ENCODE peak calls at places on chromosomes 1 and 21, in eight cellular contexts. Z, M, Y, O, B, R, Q and I are unnamed samples.

GRCh38 chr1:88655685-88656299 is 28.3 kb upstream of the PKN2 start:
- DNase-seq in Z (peak), M (no peak), Y (no peak), O (no peak), B (no peak), R (no peak), Q (peak), I (peak)

GRCh38 chr21:43938751-43939442 is 73.2 kb upstream of the TRAPPC10 start:
- DNase-seq in Z (peak), M (peak), Y (no peak), O (no peak), B (peak), R (peak), Q (peak), I (peak)

GRCh38 chr1:78491311-78492071 is 717 bp downstream of the PTGFR start:
- DNase-seq in Z (peak), M (no peak), Y (no peak), O (peak), B (peak), R (no peak), Q (peak), I (peak)

GRCh38 chr1:89907669-89908293 is 86.9 kb downstream of the LRRC8D start:
- DNase-seq in Z (peak), M (no peak), Y (no peak), O (no peak), B (no peak), R (no peak), Q (peak), I (peak)

GRCh38 chr1:229759037-229759435 is 133.0 kb downstream of the URB2 start:
- DNase-seq in Z (peak), M (no peak), Y (peak), O (no peak), B (no peak), R (no peak), Q (peak), I (peak)

GRCh38 chr21:37986751-37987399 is 70.6 kb upstream of the KCNJ6 start:
- DNase-seq in Z (no peak), M (no peak), Y (no peak), O (no peak), B (no peak), R (no peak), Q (no peak), I (no peak)

GRCh38 chr1:33612877-33613487 is 140.5 kb downstream of the ZSCAN20 start:
- DNase-seq in Z (peak), M (peak), Y (no peak), O (no peak), B (peak), R (no peak), Q (peak), I (peak)

GRCh38 chr1:174812656-174813055 is 187.1 kb upstream of the CACYBP start:
- DNase-seq in Z (no peak), M (no peak), Y (no peak), O (no peak), B (no peak), R (no peak), Q (peak), I (peak)

GRCh38 chr1:218656301-218657037 is 311.3 kb downstream of the TGFB2 start:
- DNase-seq in Z (peak), M (no peak), Y (no peak), O (no peak), B (no peak), R (no peak), Q (peak), I (peak)

GRCh38 chr1:36172983-36173382 is 17.0 kb downstream of the MAP7D1 start:
- DNase-seq in Z (peak), M (no peak), Y (no peak), O (no peak), B (no peak), R (no peak), Q (peak), I (peak)

GRCh38 chr1:204728456-204728855 is 42.9 kb upstream of the LRRN2 start:
- DNase-seq in Z (no peak), M (no peak), Y (no peak), O (no peak), B (no peak), R (no peak), Q (no peak), I (no peak)

GRCh38 chr21:44064852-44065403 is 42.3 kb upstream of the PWP2 start:
- DNase-seq in Z (no peak), M (no peak), Y (no peak), O (no peak), B (no peak), R (no peak), Q (no peak), I (no peak)

GRCh38 chr1:21782868-21783678 is at the start of gene USP48:
- DNase-seq in Z (peak), M (peak), Y (peak), O (peak), B (peak), R (peak), Q (peak), I (peak)

GRCh38 chr1:89607888-89608626 is 24.9 kb upstream of the LRRC8C start:
- DNase-seq in Z (no peak), M (peak), Y (no peak), O (no peak), B (no peak), R (no peak), Q (peak), I (no peak)

GRCh38 chr1:25425098-25426085 is 4.8 kb upstream of the RHCE start:
- DNase-seq in Z (no peak), M (no peak), Y (no peak), O (no peak), B (no peak), R (no peak), Q (peak), I (no peak)

GRCh38 chr1:4741876-4742423 is 87.5 kb downstream of the AJAP1 start:
- DNase-seq in Z (no peak), M (no peak), Y (no peak), O (no peak), B (no peak), R (no peak), Q (no peak), I (no peak)

GRCh38 chr1:103191327-103191726 is 83.0 kb upstream of the COL11A1 start:
- DNase-seq in Z (no peak), M (no peak), Y (no peak), O (no peak), B (no peak), R (no peak), Q (no peak), I (no peak)

GRCh38 chr1:192620096-192620495 is 15.9 kb upstream of the RGS13 start:
- DNase-seq in Z (no peak), M (no peak), Y (no peak), O (no peak), B (no peak), R (no peak), Q (no peak), I (no peak)

GRCh38 chr1:214008791-214009612 is 21.2 kb downstream of the PROX1 start:
- DNase-seq in Z (no peak), M (no peak), Y (no peak), O (no peak), B (no peak), R (no peak), Q (no peak), I (no peak)

GRCh38 chr21:16196521-16197208 is 466.9 kb downstream of the USP25 start:
- DNase-seq in Z (peak), M (no peak), Y (no peak), O (no peak), B (no peak), R (no peak), Q (peak), I (peak)

GRCh38 chr1:217534566-217534965 is 96.3 kb downstream of the GPATCH2 start:
- DNase-seq in Z (no peak), M (no peak), Y (no peak), O (no peak), B (no peak), R (no peak), Q (peak), I (peak)

GRCh38 chr1:28449904-28450303 is 55.9 kb upstream of the RCC1 start:
- DNase-seq in Z (peak), M (no peak), Y (no peak), O (no peak), B (no peak), R (no peak), Q (peak), I (peak)

GRCh38 chr1:85975770-85976386 is 180.7 kb downstream of the COL24A1 start:
- DNase-seq in Z (no peak), M (no peak), Y (no peak), O (no peak), B (no peak), R (no peak), Q (no peak), I (no peak)

GRCh38 chr1:44801491-44802305 is 1.5 kb downstream of the PLK3 start:
- DNase-seq in Z (no peak), M (peak), Y (no peak), O (peak), B (peak), R (no peak), Q (no peak), I (peak)

GRCh38 chr21:16650984-16651383 is 861.9 kb upstream of the CXADR start:
- DNase-seq in Z (no peak), M (no peak), Y (no peak), O (no peak), B (no peak), R (no peak), Q (no peak), I (no peak)

GRCh38 chr1:104172243-104172681 is 422.6 kb downstream of the AMY1C start:
- DNase-seq in Z (no peak), M (no peak), Y (no peak), O (no peak), B (no peak), R (no peak), Q (no peak), I (no peak)

GRCh38 chr1:20981903-20982695 is 194.6 kb downstream of the EIF4G3 start:
- DNase-seq in Z (peak), M (no peak), Y (no peak), O (no peak), B (no peak), R (no peak), Q (peak), I (peak)

GRCh38 chr1:212430955-212431394 is 1.7 kb upstream of the NENF start:
- DNase-seq in Z (no peak), M (no peak), Y (no peak), O (no peak), B (no peak), R (no peak), Q (no peak), I (no peak)

GRCh38 chr1:39574646-39575045 is 1.9 kb downstream of the PABPC4 start:
- DNase-seq in Z (peak), M (no peak), Y (no peak), O (no peak), B (no peak), R (no peak), Q (peak), I (no peak)

GRCh38 chr21:35457097-35457496 is 408.0 kb upstream of the RUNX1 start:
- DNase-seq in Z (no peak), M (no peak), Y (no peak), O (no peak), B (no peak), R (no peak), Q (no peak), I (no peak)

GRCh38 chr21:29155118-29155932 is 24.9 kb downstream of the MAP3K7CL start:
- DNase-seq in Z (peak), M (peak), Y (peak), O (peak), B (peak), R (no peak), Q (peak), I (peak)

GRCh38 chr1:168613038-168613451 is 36.6 kb downstream of the XCL1 start:
- DNase-seq in Z (no peak), M (no peak), Y (no peak), O (no peak), B (no peak), R (no peak), Q (no peak), I (no peak)

GRCh38 chr1:24161270-24161669 is 18.3 kb upstream of the IL22RA1 start:
- DNase-seq in Z (no peak), M (no peak), Y (no peak), O (no peak), B (no peak), R (no peak), Q (no peak), I (no peak)

GRCh38 chr21:20661745-20662470 is 336.3 kb upstream of the NCAM2 start:
- DNase-seq in Z (peak), M (no peak), Y (no peak), O (no peak), B (no peak), R (no peak), Q (no peak), I (no peak)

GRCh38 chr1:62687421-62687902 is 724 bp downstream of the DOCK7 start:
- DNase-seq in Z (peak), M (peak), Y (no peak), O (peak), B (peak), R (no peak), Q (peak), I (peak)

GRCh38 chr1:156499703-156500577 is 635 bp downstream of the MEF2D start:
- DNase-seq in Z (peak), M (peak), Y (no peak), O (peak), B (peak), R (no peak), Q (peak), I (no peak)

GRCh38 chr1:31567956-31568570 is 8.3 kb upstream of the TINAGL1 start:
- DNase-seq in Z (no peak), M (no peak), Y (no peak), O (no peak), B (peak), R (no peak), Q (no peak), I (peak)

GRCh38 chr1:31843506-31843905 is 27.7 kb upstream of the SPOCD1 start:
- DNase-seq in Z (no peak), M (no peak), Y (peak), O (peak), B (peak), R (no peak), Q (peak), I (peak)

GRCh38 chr1:27522860-27523665 is 33.1 kb upstream of the WASF2 start:
- DNase-seq in Z (no peak), M (no peak), Y (no peak), O (no peak), B (peak), R (no peak), Q (peak), I (peak)

GRCh38 chr21:45130324-45130774 is 56.0 kb downstream of the ADARB1 start:
- DNase-seq in Z (peak), M (no peak), Y (no peak), O (no peak), B (peak), R (no peak), Q (peak), I (peak)
- H3K4me3 ChIP-seq in Z (peak), M (no peak), Y (peak), O (peak), B (peak), R (peak), Q (peak), I (peak)

DNA sequence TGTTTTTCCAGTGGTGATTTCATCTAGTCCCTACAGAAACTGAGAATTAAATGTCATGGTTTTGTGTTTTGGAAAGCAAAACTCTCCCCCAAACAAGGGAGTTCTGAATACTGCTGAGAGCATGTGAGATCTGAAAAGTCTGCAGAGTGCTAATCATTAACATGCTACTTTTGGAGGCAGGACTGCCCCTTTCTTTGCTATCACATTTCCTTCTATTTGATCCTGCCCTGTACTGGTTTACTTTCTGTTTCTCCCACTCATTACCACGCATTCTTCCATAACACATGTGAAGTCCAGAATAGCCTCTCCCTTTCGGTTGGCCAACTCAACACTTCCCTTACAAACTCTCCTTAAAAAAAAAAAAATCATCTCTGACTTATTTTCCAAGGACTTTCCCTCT is 63.6 kb downstream of the GADD45A start:
- DNase-seq in Z (peak), M (no peak), Y (no peak), O (no peak), B (no peak), R (no peak), Q (peak), I (peak)
- TF ChIP-seq CTCF in Z (no peak), M (no peak), Y (no peak), O (no peak), B (no peak), R (no peak), Q (no peak), I (no peak)

GRCh38 chr1:94920061-94920460 is 6.8 kb downstream of the CNN3 start:
- DNase-seq in Z (no peak), M (no peak), Y (no peak), O (no peak), B (no peak), R (no peak), Q (no peak), I (no peak)
- H3K4me3 ChIP-seq in Z (no peak), M (no peak), Y (no peak), O (no peak), B (no peak), R (no peak), Q (no peak), I (no peak)

GRCh38 chr21:46662367-46662654 is 26.8 kb downstream of the PRMT2 start:
- DNase-seq in Z (no peak), M (no peak), Y (no peak), O (no peak), B (no peak), R (no peak), Q (no peak), I (no peak)

GRCh38 chr21:46662765-46663500 is 27.5 kb downstream of the PRMT2 start:
- DNase-seq in Z (no peak), M (no peak), Y (no peak), O (no peak), B (no peak), R (no peak), Q (no peak), I (no peak)

GRCh38 chr21:46665566-46665965 is 30.1 kb downstream of the PRMT2 start:
- DNase-seq in Z (no peak), M (no peak), Y (no peak), O (no peak), B (no peak), R (no peak), Q (no peak), I (no peak)

GRCh38 chr21:46664316-46664995 is 29.0 kb downstream of the PRMT2 start:
- DNase-seq in Z (no peak), M (no peak), Y (no peak), O (no peak), B (no peak), R (no peak), Q (no peak), I (no peak)

GRCh38 chr21:46663754-46664153 is 28.3 kb downstream of the PRMT2 start:
- DNase-seq in Z (no peak), M (no peak), Y (no peak), O (no peak), B (no peak), R (no peak), Q (no peak), I (no peak)
- TF ChIP-seq CTCF in Z (no peak), M (no peak), Y (no peak), O (no peak), B (no peak), R (no peak), Q (no peak), I (no peak)

GRCh38 chr1:9201421-9202239 is 32.9 kb upstream of the H6PD start:
- DNase-seq in Z (peak), M (no peak), Y (no peak), O (no peak), B (peak), R (no peak), Q (peak), I (peak)

GRCh38 chr1:9204156-9204720 is 30.3 kb upstream of the H6PD start:
- DNase-seq in Z (no peak), M (no peak), Y (no peak), O (no peak), B (no peak), R (no peak), Q (no peak), I (no peak)

GRCh38 chr1:9200441-9200840 is 34.1 kb upstream of the H6PD start:
- DNase-seq in Z (no peak), M (no peak), Y (no peak), O (no peak), B (no peak), R (no peak), Q (peak), I (peak)

GRCh38 chr1:9203623-9204022 is 31.0 kb upstream of the H6PD start:
- DNase-seq in Z (no peak), M (no peak), Y (no peak), O (no peak), B (no peak), R (no peak), Q (no peak), I (no peak)

GRCh38 chr1:9202240-9202870 is 32.2 kb upstream of the H6PD start:
- DNase-seq in Z (no peak), M (no peak), Y (no peak), O (no peak), B (no peak), R (no peak), Q (peak), I (no peak)
- H3K4me3 ChIP-seq in Z (peak), M (no peak), Y (peak), O (peak), B (peak), R (peak), Q (peak), I (peak)

GRCh38 chr1:198558402-198558801 is 17.9 kb upstream of the ATP6V1G3 start:
- DNase-seq in Z (no peak), M (no peak), Y (no peak), O (no peak), B (no peak), R (no peak), Q (no peak), I (no peak)

GRCh38 chr1:198556969-198557368 is 16.5 kb upstream of the ATP6V1G3 start:
- DNase-seq in Z (no peak), M (no peak), Y (no peak), O (no peak), B (peak), R (peak), Q (no peak), I (no peak)

GRCh38 chr1:198548890-198549289 is 8.4 kb upstream of the ATP6V1G3 start:
- DNase-seq in Z (no peak), M (no peak), Y (no peak), O (no peak), B (no peak), R (no peak), Q (no peak), I (no peak)

GRCh38 chr1:198549863-198550262 is 9.4 kb upstream of the ATP6V1G3 start:
- DNase-seq in Z (no peak), M (no peak), Y (no peak), O (no peak), B (no peak), R (no peak), Q (no peak), I (no peak)

DNA sequence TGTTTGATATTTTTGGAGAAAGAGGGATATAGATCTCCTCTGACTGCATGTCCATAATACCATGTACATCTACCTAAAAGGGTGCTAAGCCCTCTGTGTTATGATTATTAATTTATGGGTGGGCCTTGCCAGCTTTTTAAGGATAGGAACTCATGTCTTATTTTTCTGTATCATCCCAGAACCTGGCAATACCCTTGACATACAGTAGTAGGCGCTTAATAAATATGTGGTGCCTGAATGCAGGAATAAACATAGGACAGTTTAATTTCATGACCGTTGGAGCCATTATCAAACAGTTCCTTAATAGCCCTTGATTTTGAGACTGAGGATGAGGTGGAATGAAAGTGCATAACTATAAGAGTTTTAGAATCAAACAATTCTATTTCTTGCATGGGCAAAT is 12.5 kb upstream of the ATP6V1G3 start:
- DNase-seq in Z (no peak), M (no peak), Y (no peak), O (no peak), B (no peak), R (no peak), Q (no peak), I (no peak)
- TF ChIP-seq CTCF in Z (no peak), M (no peak), Y (no peak), O (no peak), B (no peak), R (no peak), Q (no peak), I (no peak)

GRCh38 chr1:241586905-241587532 is 53.1 kb downstream of the CHML start:
- DNase-seq in Z (no peak), M (no peak), Y (no peak), O (no peak), B (no peak), R (no peak), Q (no peak), I (no peak)
- H3K4me3 ChIP-seq in Z (no peak), M (no peak), Y (no peak), O (no peak), B (no peak), R (no peak), Q (no peak), I (no peak)

DNA sequence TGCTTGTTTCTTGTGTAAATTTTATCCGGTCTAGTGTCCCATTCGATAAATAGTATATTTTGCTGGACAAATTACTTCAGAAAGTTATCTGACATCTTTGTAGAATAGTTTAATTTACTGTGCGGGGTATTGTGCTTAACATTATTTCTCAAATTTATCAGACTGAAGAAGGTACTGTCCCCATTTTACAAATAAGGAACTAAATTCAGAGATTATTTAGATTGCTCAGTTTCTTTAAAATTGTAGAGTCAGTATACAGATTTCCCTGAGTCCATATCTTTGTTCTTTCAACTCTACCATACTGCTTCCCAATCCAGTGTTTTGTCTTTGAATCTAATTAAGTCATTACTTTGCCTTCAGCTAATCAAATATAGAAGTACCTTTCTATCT is 6.4 kb downstream of the ATP5PB start:
- DNase-seq in Z (no peak), M (no peak), Y (no peak), O (no peak), B (no peak), R (no peak), Q (no peak), I (no peak)
- TF ChIP-seq CTCF in Z (no peak), M (no peak), Y (no peak), O (no peak), B (no peak), R (no peak), Q (no peak), I (no peak)